ENCODE peak calls at places on chromosomes 5 and 9, in four cellular contexts. D is germinal center; B is CD8-positive, alpha-beta T cell; G is occipital lobe. T is an unnamed sample.

GRCh38 chr5:72604111-72604792 is 97.0 kb upstream of the ZNF366 start:
- DNase-seq in D (no peak), B (no peak), G (no peak), T (no peak)

GRCh38 chr9:35813434-35814105 is 1.3 kb downstream of the HINT2 start:
- DNase-seq in D (no peak), B (no peak), G (no peak), T (no peak)

GRCh38 chr5:160555836-160556660 is 134.4 kb downstream of the PTTG1 start:
- DNase-seq in D (no peak), B (no peak), G (no peak), T (no peak)

GRCh38 chr5:168679515-168679920 is 100.3 kb upstream of the PANK3 start:
- DNase-seq in D (peak), B (peak), G (peak), T (peak)

GRCh38 chr9:76451234-76451633 is 7.7 kb upstream of the GCNT1 start:
- DNase-seq in D (no peak), B (no peak), G (no peak), T (no peak)

GRCh38 chr5:157732784-157733262 is 1.6 kb downstream of the THG1L start:
- DNase-seq in D (no peak), B (no peak), G (no peak), T (no peak)

GRCh38 chr9:77764894-77765780 is 117.0 kb upstream of the GNA14 start:
- DNase-seq in D (no peak), B (no peak), G (no peak), T (no peak)

GRCh38 chr9:127036437-127036836 is 86.0 kb downstream of the ANGPTL2 start:
- DNase-seq in D (no peak), B (no peak), G (no peak), T (no peak)

GRCh38 chr5:127153031-127153430 is 79.7 kb upstream of the C5orf63 start:
- DNase-seq in D (no peak), B (no peak), G (no peak), T (no peak)

T was measured in stimulated activated naive CD4-positive, alpha-beta T cell treated with Interleukin-2 at 50 U/mL for 16 hours.